ENCODE peak calls at places on chromosome 19, in seven cellular contexts. Y is cardiac muscle cell; M is head of caudate nucleus; Z is GM23338; B is HEK293T; A is stimulated activated CD8-positive, alpha-beta memory T cell treated with anti-CD3 and anti-CD28 coated beads, Interleukin-15, amount 100 ng/mL, for 48 hours; N is caudate nucleus. R is an unnamed sample.

GRCh38 chr19:33577947-33578346 is 43.8 kb upstream of the CHST8 start:
- DNase-seq in Y (no peak), M (no peak), Z (no peak), B (no peak), A (no peak), N (no peak), R (no peak)

GRCh38 chr19:47523473-47523872 is 8.6 kb upstream of the NAPA start:
- DNase-seq in Y (no peak), M (no peak), Z (no peak), B (no peak), A (no peak), N (no peak), R (no peak)

GRCh38 chr19:11460207-11460606 is 20.6 kb downstream of the ELAVL3 start:
- DNase-seq in Y (no peak), M (no peak), Z (no peak), B (no peak), A (no peak), N (no peak), R (no peak)

GRCh38 chr19:34960103-34960805 is 3.8 kb downstream of the ZNF792 start:
- DNase-seq in Y (peak), M (no peak), Z (no peak), B (no peak), A (no peak), N (no peak), R (no peak)

GRCh38 chr19:16268676-16269319 is 55.8 kb upstream of the KLF2 start:
- DNase-seq in Y (no peak), M (no peak), Z (no peak), B (no peak), A (peak), N (no peak), R (no peak)

GRCh38 chr19:28981994-28982393 is 231.0 kb downstream of the UQCRFS1 start:
- DNase-seq in Y (no peak), M (no peak), Z (no peak), B (no peak), A (no peak), N (no peak), R (no peak)

GRCh38 chr19:367561-367960 is 23.0 kb upstream of the MIER2 start:
- DNase-seq in Y (no peak), M (no peak), Z (no peak), B (no peak), A (no peak), N (no peak), R (no peak)

GRCh38 chr19:53432088-53432661 is 391 bp downstream of the ZNF761 start:
- DNase-seq in Y (peak), M (peak), Z (peak), B (peak), A (no peak), N (no peak), R (peak)

GRCh38 chr19:1873524-1874473 is 10.4 kb upstream of the KLF16 start:
- DNase-seq in Y (no peak), M (no peak), Z (no peak), B (no peak), A (no peak), N (no peak), R (no peak)

GRCh38 chr19:50875795-50876422 is 2.7 kb downstream of the KLK2 start:
- DNase-seq in Y (no peak), M (no peak), Z (no peak), B (no peak), A (no peak), N (no peak), R (no peak)

GRCh38 chr19:4557971-4558941 is 1.2 kb downstream of the SEMA6B start:
- DNase-seq in Y (peak), M (no peak), Z (peak), B (peak), A (peak), N (no peak), R (peak)

GRCh38 chr19:56105090-56105701 is 15.9 kb downstream of the ZNF787 start:
- DNase-seq in Y (peak), M (peak), Z (peak), B (peak), A (no peak), N (peak), R (peak)

GRCh38 chr19:46288896-46289588 is 7.8 kb upstream of the HIF3A start:
- DNase-seq in Y (peak), M (no peak), Z (no peak), B (no peak), A (no peak), N (no peak), R (no peak)

GRCh38 chr19:48183356-48183755 is 12.9 kb downstream of the ZSWIM9 start:
- DNase-seq in Y (no peak), M (no peak), Z (no peak), B (no peak), A (no peak), N (no peak), R (no peak)

GRCh38 chr19:5128251-5128931 is 159.5 kb downstream of the KDM4B start:
- DNase-seq in Y (peak), M (peak), Z (peak), B (peak), A (no peak), N (peak), R (no peak)

GRCh38 chr19:4441994-4442845 is 15.4 kb downstream of the UBXN6 start:
- DNase-seq in Y (no peak), M (no peak), Z (no peak), B (no peak), A (no peak), N (no peak), R (no peak)

GRCh38 chr19:20321139-20321656 is 154.2 kb downstream of the ZNF486 start:
- DNase-seq in Y (no peak), M (no peak), Z (no peak), B (no peak), A (no peak), N (no peak), R (no peak)

GRCh38 chr19:35400773-35401100 is 29.9 kb downstream of the GPR42 start:
- DNase-seq in Y (no peak), M (no peak), Z (no peak), B (no peak), A (no peak), N (no peak), R (no peak)

GRCh38 chr19:10502524-10503001 is 593 bp downstream of the KEAP1 start:
- DNase-seq in Y (peak), M (peak), Z (peak), B (peak), A (peak), N (peak), R (peak)

GRCh38 chr19:7928334-7928706 is 2.4 kb upstream of the CTXN1 start:
- DNase-seq in Y (no peak), M (no peak), Z (no peak), B (no peak), A (no peak), N (no peak), R (no peak)

R was measured in memory B cell.